ENCODE peak calls at places on chromosomes 4 and X, in eight cellular contexts. I is transverse colon; T is H9; M is upper lobe of right lung; R is H1; O is CD4-positive, CD25-positive, alpha-beta regulatory T cell; E is OCI-LY7; Z is cardiac muscle cell. J is an unnamed sample. For H3K4me1, the result is how much of the 10 kb centered on the place peaks cover.

GRCh38 chr4:105116616-105117319 is 29.9 kb upstream of the TET2 start:
- DNase-seq in E (no peak), I (no peak), Z (peak), T (no peak), R (no peak), M (no peak), O (no peak), J (no peak)

GRCh38 chr4:81631958-81632439 is 160.3 kb upstream of the RASGEF1B start:
- DNase-seq in E (peak), Z (peak), T (no peak), M (no peak), I (no peak), O (no peak), R (no peak), J (no peak)

GRCh38 chr4:156261230-156261629 is 307.6 kb upstream of the CTSO start:
- DNase-seq in O (no peak), T (no peak), E (no peak), I (no peak), R (no peak), M (no peak), Z (no peak), J (no peak)

GRCh38 chr4:41296995-41297394 is 40.3 kb downstream of the UCHL1 start:
- DNase-seq in O (no peak), E (no peak), I (no peak), R (no peak), Z (no peak), M (no peak), T (no peak), J (no peak)

GRCh38 chr4:98430708-98431403 is 169.7 kb downstream of the RAP1GDS1 start:
- DNase-seq in O (no peak), R (no peak), T (no peak), I (no peak), Z (no peak), E (no peak), M (no peak), J (no peak)

GRCh38 chr4:145583191-145583590 is 36.0 kb upstream of the MMAA start:
- DNase-seq in T (no peak), M (no peak), E (no peak), O (no peak), R (no peak), Z (no peak), I (no peak), J (no peak)

GRCh38 chr4:55340246-55340645 is 5.8 kb upstream of the SRD5A3 start:
- DNase-seq in M (no peak), R (no peak), T (no peak), E (no peak), O (no peak), Z (no peak), I (no peak), J (no peak)

GRCh38 chr4:73704314-73705055 is 35.9 kb upstream of the CXCL8 start:
- DNase-seq in O (no peak), R (no peak), E (no peak), I (peak), T (no peak), M (no peak), Z (no peak), J (no peak)

GRCh38 chr4:6732441-6733357 is 16.7 kb downstream of the BLOC1S4 start:
- DNase-seq in T (no peak), I (peak), E (no peak), R (no peak), M (peak), O (no peak), Z (peak), J (no peak)

GRCh38 chrX:120514236-120514635 is 45.1 kb upstream of the LAMP2 start:
- DNase-seq in I (no peak), E (peak), M (no peak), T (peak), Z (no peak), R (no peak), O (no peak), J (no peak)

GRCh38 chrX:123648028-123648810 is 84.6 kb downstream of the THOC2 start:
- DNase-seq in E (no peak), I (peak), O (no peak), M (peak), R (peak), T (peak), Z (peak), J (peak)

GRCh38 chr4:58475097-58475496 is 1364.9 kb upstream of the IGFBP7 start:
- DNase-seq in O (no peak), Z (no peak), R (no peak), I (no peak), M (no peak), E (no peak), T (no peak), J (no peak)

GRCh38 chrX:54786972-54787371 is 11.1 kb downstream of the ITIH6 start:
- DNase-seq in T (peak), E (peak), R (no peak), O (no peak), Z (peak), M (no peak), I (peak), J (no peak)

GRCh38 chr4:27048350-27049100 is 187.9 kb downstream of the STIM2 start:
- DNase-seq in E (peak), I (no peak), T (no peak), Z (peak), R (no peak), M (no peak), O (no peak), J (peak)

GRCh38 chr4:17763931-17764330 is 17.5 kb downstream of the FAM184B start:
- DNase-seq in R (no peak), T (no peak), I (no peak), E (no peak), Z (no peak), M (no peak), O (no peak), J (no peak)

GRCh38 chr4:2256156-2256731 is 5.7 kb downstream of the MXD4 start:
- DNase-seq in E (no peak), Z (no peak), T (no peak), O (no peak), I (peak), R (peak), M (peak), J (no peak)
- H3K4me1 ChIP-seq in E (under half), Z (under half), T (under half), O (under half), I (half or more), R (under half), M (half or more), J (under half)

GRCh38 chr4:7907142-7907541 is 32.5 kb downstream of the AFAP1 start:
- DNase-seq in O (no peak), R (no peak), I (no peak), Z (no peak), M (no peak), T (no peak), E (no peak), J (no peak)

GRCh38 chr4:7909463-7909862 is 30.2 kb downstream of the AFAP1 start:
- DNase-seq in M (no peak), R (no peak), Z (no peak), E (no peak), O (no peak), T (no peak), I (no peak), J (no peak)

GRCh38 chr4:7909966-7910720 is 29.5 kb downstream of the AFAP1 start:
- DNase-seq in I (no peak), M (no peak), R (no peak), T (no peak), E (no peak), Z (no peak), O (no peak), J (no peak)

GRCh38 chr4:7910721-7911015 is 29.0 kb downstream of the AFAP1 start:
- DNase-seq in T (no peak), M (no peak), I (no peak), Z (no peak), R (no peak), O (no peak), E (no peak), J (no peak)

GRCh38 chr4:7908668-7909067 is 31.0 kb downstream of the AFAP1 start:
- DNase-seq in Z (no peak), R (no peak), E (peak), T (no peak), I (no peak), O (no peak), M (no peak), J (no peak)
- H3K4me1 ChIP-seq in Z (half or more), R (under half), E (under half), T (under half), I (half or more), O (under half), M (under half), J (under half)

GRCh38 chrX:132480581-132481203 is 8.1 kb downstream of the MBNL3 start:
- DNase-seq in R (no peak), I (peak), T (no peak), M (peak), O (no peak), Z (peak), E (peak), J (no peak)
- H3K4me1 ChIP-seq in R (under half), I (under half), T (under half), M (under half), O (under half), Z (under half), E (half or more), J (under half)

GRCh38 chrX:99938464-99938863 is 471.6 kb downstream of the PCDH19 start:
- DNase-seq in I (no peak), E (no peak), T (no peak), R (no peak), M (no peak), O (no peak), Z (no peak), J (no peak)

GRCh38 chrX:99939883-99940232 is 470.2 kb downstream of the PCDH19 start:
- DNase-seq in I (no peak), O (no peak), E (no peak), M (no peak), R (peak), T (no peak), Z (no peak), J (no peak)

DNA sequence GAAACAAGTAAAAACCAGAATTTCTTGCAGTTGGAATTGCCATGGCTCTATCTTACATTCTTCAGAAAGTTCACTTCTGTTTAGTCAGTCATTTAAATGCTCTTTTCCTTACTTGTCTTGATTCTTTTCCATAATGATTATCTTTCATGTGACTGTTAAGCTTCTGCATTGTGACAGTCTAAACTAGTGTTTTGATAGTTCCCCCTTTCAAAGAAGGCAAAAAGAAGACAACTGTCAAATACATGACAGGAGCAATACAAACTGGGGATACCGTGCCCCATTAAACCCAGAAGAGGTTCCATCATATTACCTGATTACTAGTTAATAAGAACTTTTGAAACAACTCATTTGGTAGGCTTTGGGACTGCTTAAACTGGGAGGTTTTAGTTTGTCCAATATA is 476.2 kb downstream of the PCDH19 start:
- DNase-seq in T (no peak), O (no peak), I (no peak), E (no peak), Z (no peak), M (no peak), R (no peak), J (no peak)
- H3K4me1 ChIP-seq in T (under half), O (under half), I (under half), E (under half), Z (under half), M (under half), R (under half), J (under half)

DNA sequence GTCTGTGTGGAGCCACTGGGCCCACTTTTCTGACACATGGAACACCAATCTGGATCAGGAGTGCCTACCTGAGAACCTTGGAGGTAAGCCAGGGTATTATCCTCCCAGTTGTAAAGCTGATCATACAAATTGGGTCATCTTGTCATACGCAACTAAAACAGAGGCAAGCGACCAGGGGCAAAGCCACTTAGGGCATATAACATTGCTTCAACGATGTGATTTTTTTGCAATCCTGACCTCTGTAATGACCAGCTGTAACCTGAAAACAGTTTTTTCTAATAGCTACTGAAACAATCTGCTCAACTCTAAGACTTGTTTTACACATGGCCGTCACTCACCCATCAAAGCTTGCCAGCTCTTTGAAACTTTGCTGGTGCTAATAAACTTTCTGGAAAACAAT is 261.5 kb upstream of the AGTR2 start:
- DNase-seq in T (no peak), Z (no peak), O (no peak), R (no peak), M (no peak), I (no peak), E (no peak), J (no peak)
- H3K4me1 ChIP-seq in T (under half), Z (under half), O (under half), R (under half), M (under half), I (under half), E (under half), J (under half)

GRCh38 chr4:1722551-1723071 is 1.3 kb downstream of the TACC3 start:
- DNase-seq in R (no peak), I (no peak), M (no peak), Z (no peak), T (peak), O (no peak), E (no peak), J (no peak)

GRCh38 chr4:1721666-1722550 is 587 bp downstream of the TACC3 start:
- DNase-seq in I (no peak), O (no peak), E (peak), Z (no peak), T (peak), R (no peak), M (no peak), J (no peak)

GRCh38 chr4:1725521-1725920 is 4.2 kb downstream of the TACC3 start:
- DNase-seq in I (no peak), R (no peak), T (peak), O (no peak), Z (no peak), E (no peak), M (no peak), J (no peak)

GRCh38 chr4:1721003-1721665 is at the start of the genes TACC3 and TMEM129:
- DNase-seq in O (peak), Z (peak), I (peak), R (peak), E (peak), M (peak), T (peak), J (peak)

GRCh38 chr4:1723131-1723801 is 1.9 kb downstream of the TACC3 start:
- DNase-seq in I (no peak), M (no peak), E (peak), T (no peak), O (no peak), Z (no peak), R (no peak), J (no peak)
- H3K4me1 ChIP-seq in I (half or more), M (under half), E (half or more), T (under half), O (half or more), Z (under half), R (under half), J (under half)

GRCh38 chr4:94523033-94523590 is 71.4 kb downstream of the PDLIM5 start:
- DNase-seq in O (no peak), I (no peak), M (no peak), R (no peak), E (no peak), Z (no peak), T (no peak), J (no peak)
- H3K4me1 ChIP-seq in O (under half), I (half or more), M (under half), R (under half), E (under half), Z (half or more), T (under half), J (under half)

GRCh38 chrX:40081679-40082068 is 16.1 kb downstream of the BCOR start:
- DNase-seq in O (no peak), T (no peak), Z (no peak), E (no peak), M (no peak), R (no peak), I (no peak), J (no peak)
- H3K4me1 ChIP-seq in O (under half), T (under half), Z (under half), E (under half), M (under half), R (under half), I (half or more), J (under half)

J was measured in neuronal stem cell.